ENCODE peak calls at places on chromosomes 3 and 15, in seven cellular contexts. One of them, this sample, is unnamed.

GRCh38 chr3:183481582-183481981 is 53.2 kb upstream of the MCF2L2 start:
- DNase-seq in HTR-8/SVneo: no peak
- DNase-seq in activated T-helper 1 cell treated with Interleukin-2 at 50 U/mL for 16 hours: no peak
- DNase-seq in ELR: peak; percentile 19
- DNase-seq in GM12864: no peak
- DNase-seq in G401: no peak
- DNase-seq in amygdala: no peak
- DNase-seq in this sample: no peak

GRCh38 chr15:61671736-61672135 is 388.5 kb downstream of the VPS13C start:
- DNase-seq in HTR-8/SVneo: no peak
- DNase-seq in activated T-helper 1 cell treated with Interleukin-2 at 50 U/mL for 16 hours: no peak
- DNase-seq in ELR: no peak
- DNase-seq in GM12864: no peak
- DNase-seq in G401: no peak
- DNase-seq in amygdala: no peak
- DNase-seq in this sample: no peak

GRCh38 chr15:85667491-85668424 is 127.0 kb downstream of the KLHL25 start:
- DNase-seq in HTR-8/SVneo: peak; percentile 66
- DNase-seq in activated T-helper 1 cell treated with Interleukin-2 at 50 U/mL for 16 hours: peak; percentile 26
- DNase-seq in ELR: peak; percentile 98
- DNase-seq in GM12864: no peak
- DNase-seq in G401: no peak
- DNase-seq in amygdala: no peak
- DNase-seq in this sample: no peak

GRCh38 chr3:30342319-30343060 is 263.9 kb upstream of the TGFBR2 start:
- DNase-seq in HTR-8/SVneo: peak; percentile 64
- DNase-seq in activated T-helper 1 cell treated with Interleukin-2 at 50 U/mL for 16 hours: no peak
- DNase-seq in ELR: peak; percentile 99
- DNase-seq in GM12864: no peak
- DNase-seq in G401: no peak
- DNase-seq in amygdala: no peak
- DNase-seq in this sample: no peak

GRCh38 chr15:63372753-63373152 is 8.9 kb downstream of the CA12 start:
- DNase-seq in HTR-8/SVneo: no peak
- DNase-seq in activated T-helper 1 cell treated with Interleukin-2 at 50 U/mL for 16 hours: no peak
- DNase-seq in ELR: peak; percentile 17
- DNase-seq in GM12864: no peak
- DNase-seq in G401: peak; percentile 11
- DNase-seq in amygdala: no peak
- DNase-seq in this sample: no peak

GRCh38 chr3:143252931-143253330 is 133.4 kb downstream of the CHST2 start:
- DNase-seq in HTR-8/SVneo: no peak
- DNase-seq in activated T-helper 1 cell treated with Interleukin-2 at 50 U/mL for 16 hours: no peak
- DNase-seq in ELR: peak; percentile 14
- DNase-seq in GM12864: no peak
- DNase-seq in G401: no peak
- DNase-seq in amygdala: no peak
- DNase-seq in this sample: no peak

GRCh38 chr3:66378256-66378655 is 122.6 kb downstream of the LRIG1 start:
- DNase-seq in HTR-8/SVneo: peak; percentile 18
- DNase-seq in activated T-helper 1 cell treated with Interleukin-2 at 50 U/mL for 16 hours: peak; percentile 31
- DNase-seq in ELR: peak; percentile 52
- DNase-seq in GM12864: no peak
- DNase-seq in G401: no peak
- DNase-seq in amygdala: no peak
- DNase-seq in this sample: no peak

GRCh38 chr15:73295630-73296286 is 73.0 kb downstream of the HCN4 start:
- DNase-seq in HTR-8/SVneo: no peak
- DNase-seq in activated T-helper 1 cell treated with Interleukin-2 at 50 U/mL for 16 hours: no peak
- DNase-seq in ELR: peak; percentile 8
- DNase-seq in GM12864: no peak
- DNase-seq in G401: no peak
- DNase-seq in amygdala: no peak
- DNase-seq in this sample: no peak

GRCh38 chr15:79332824-79333510 is 22.1 kb downstream of the TMED3 start:
- DNase-seq in HTR-8/SVneo: no peak
- DNase-seq in activated T-helper 1 cell treated with Interleukin-2 at 50 U/mL for 16 hours: no peak
- DNase-seq in ELR: no peak
- DNase-seq in GM12864: no peak
- DNase-seq in G401: no peak
- DNase-seq in amygdala: no peak
- DNase-seq in this sample: no peak

GRCh38 chr3:58117561-58118305 is 93.0 kb downstream of the DNASE1L3 start:
- DNase-seq in HTR-8/SVneo: no peak
- DNase-seq in activated T-helper 1 cell treated with Interleukin-2 at 50 U/mL for 16 hours: no peak
- DNase-seq in ELR: no peak
- DNase-seq in GM12864: no peak
- DNase-seq in G401: peak; percentile 93
- DNase-seq in amygdala: no peak
- DNase-seq in this sample: peak; percentile 85

GRCh38 chr3:129461022-129461421 is 21.0 kb downstream of the IFT122 start:
- DNase-seq in HTR-8/SVneo: no peak
- DNase-seq in activated T-helper 1 cell treated with Interleukin-2 at 50 U/mL for 16 hours: no peak
- DNase-seq in ELR: peak; percentile 93
- DNase-seq in GM12864: no peak
- DNase-seq in G401: no peak
- DNase-seq in amygdala: no peak
- DNase-seq in this sample: no peak

GRCh38 chr3:9888540-9888939 is 1.9 kb upstream of the JAGN1 start:
- DNase-seq in HTR-8/SVneo: no peak
- DNase-seq in activated T-helper 1 cell treated with Interleukin-2 at 50 U/mL for 16 hours: no peak
- DNase-seq in ELR: no peak
- DNase-seq in GM12864: no peak
- DNase-seq in G401: no peak
- DNase-seq in amygdala: no peak
- DNase-seq in this sample: no peak

GRCh38 chr3:68009865-68010264 is 355.5 kb upstream of the SUCLG2 start:
- DNase-seq in HTR-8/SVneo: no peak
- DNase-seq in activated T-helper 1 cell treated with Interleukin-2 at 50 U/mL for 16 hours: no peak
- DNase-seq in ELR: no peak
- DNase-seq in GM12864: no peak
- DNase-seq in G401: no peak
- DNase-seq in amygdala: no peak
- DNase-seq in this sample: no peak

GRCh38 chr15:51759557-51760070 is 8.2 kb downstream of the TMOD2 start:
- DNase-seq in HTR-8/SVneo: peak; percentile 36
- DNase-seq in activated T-helper 1 cell treated with Interleukin-2 at 50 U/mL for 16 hours: no peak
- DNase-seq in ELR: peak; percentile 57
- DNase-seq in GM12864: no peak
- DNase-seq in G401: peak; percentile 72
- DNase-seq in amygdala: no peak
- DNase-seq in this sample: peak; percentile 42

GRCh38 chr15:39584662-39585393 is 3.9 kb downstream of the THBS1 start:
- DNase-seq in HTR-8/SVneo: no peak
- DNase-seq in activated T-helper 1 cell treated with Interleukin-2 at 50 U/mL for 16 hours: no peak
- DNase-seq in ELR: no peak
- DNase-seq in GM12864: no peak
- DNase-seq in G401: no peak
- DNase-seq in amygdala: no peak
- DNase-seq in this sample: no peak

GRCh38 chr15:24956131-24956838 is 1.5 kb downstream of the SNRPN start:
- DNase-seq in HTR-8/SVneo: peak; percentile 67
- DNase-seq in activated T-helper 1 cell treated with Interleukin-2 at 50 U/mL for 16 hours: peak; percentile 43
- DNase-seq in ELR: peak; percentile 72
- DNase-seq in GM12864: peak; percentile 55
- DNase-seq in G401: peak; percentile 88
- DNase-seq in amygdala: peak; percentile 50
- DNase-seq in this sample: peak; percentile 76

GRCh38 chr3:13110678-13111116 is 37.5 kb upstream of the IQSEC1 start:
- DNase-seq in HTR-8/SVneo: peak; percentile 73
- DNase-seq in activated T-helper 1 cell treated with Interleukin-2 at 50 U/mL for 16 hours: no peak
- DNase-seq in ELR: peak; percentile 54
- DNase-seq in GM12864: peak; percentile 31
- DNase-seq in G401: no peak
- DNase-seq in amygdala: no peak
- DNase-seq in this sample: no peak

GRCh38 chr3:48855681-48856447 is 8.2 kb upstream of the PRKAR2A start:
- DNase-seq in HTR-8/SVneo: no peak
- DNase-seq in activated T-helper 1 cell treated with Interleukin-2 at 50 U/mL for 16 hours: no peak
- DNase-seq in ELR: no peak
- DNase-seq in GM12864: no peak
- DNase-seq in G401: no peak
- DNase-seq in amygdala: no peak
- DNase-seq in this sample: no peak

GRCh38 chr15:90545095-90545494 is 15.4 kb downstream of the CRTC3 start:
- DNase-seq in HTR-8/SVneo: no peak
- DNase-seq in activated T-helper 1 cell treated with Interleukin-2 at 50 U/mL for 16 hours: no peak
- DNase-seq in ELR: peak; percentile 24
- DNase-seq in GM12864: no peak
- DNase-seq in G401: no peak
- DNase-seq in amygdala: no peak
- DNase-seq in this sample: no peak

GRCh38 chr15:57172925-57173324 is 203.4 kb upstream of the CGNL1 start:
- DNase-seq in HTR-8/SVneo: no peak
- DNase-seq in activated T-helper 1 cell treated with Interleukin-2 at 50 U/mL for 16 hours: no peak
- DNase-seq in ELR: no peak
- DNase-seq in GM12864: no peak
- DNase-seq in G401: no peak
- DNase-seq in amygdala: no peak
- DNase-seq in this sample: no peak

GRCh38 chr15:99386429-99386828 is 135.1 kb downstream of the LRRC28 start:
- DNase-seq in HTR-8/SVneo: no peak
- DNase-seq in activated T-helper 1 cell treated with Interleukin-2 at 50 U/mL for 16 hours: no peak
- DNase-seq in ELR: no peak
- DNase-seq in GM12864: no peak
- DNase-seq in G401: no peak
- DNase-seq in amygdala: no peak
- DNase-seq in this sample: no peak

This sample was measured in cerebellum.